ENCODE peak calls at places on chromosomes 11 and 22, in six cellular contexts. R is MM.1S; U is CD4-positive, CD25-positive, alpha-beta regulatory T cell; Z is neuronal stem cell; P is cardiac muscle cell; L is hepatocyte. O is an unnamed sample.

GRCh38 chr11:69707156-69707555 is 3.3 kb upstream of the FGF19 start:
- DNase-seq in Z (no peak), P (no peak), R (peak; percentile 36), U (no peak), L (no peak), O (no peak)

GRCh38 chr11:68832476-68833176 is 9.1 kb downstream of the CPT1A start:
- DNase-seq in Z (no peak), L (no peak), U (no peak), P (no peak), R (no peak), O (no peak)

GRCh38 chr11:47099213-47099917 is 77.3 kb downstream of the ARFGAP2 start:
- DNase-seq in P (peak; percentile 39), U (no peak), L (no peak), R (no peak), Z (no peak), O (no peak)

GRCh38 chr11:86370171-86370570 is 4.5 kb upstream of the CCDC81 start:
- DNase-seq in R (no peak), Z (no peak), U (no peak), L (no peak), P (no peak), O (no peak)

GRCh38 chr11:35267504-35267903 is 128.5 kb downstream of the CD44 start:
- DNase-seq in P (peak; percentile 76), U (no peak), Z (no peak), R (no peak), L (no peak), O (no peak)

GRCh38 chr11:12496181-12497025 is 119.0 kb downstream of the PARVA start:
- DNase-seq in R (no peak), U (no peak), Z (no peak), P (no peak), L (no peak), O (peak; percentile 18)

GRCh38 chr22:17918840-17919239 is 105.5 kb downstream of the MICAL3 start:
- DNase-seq in P (no peak), R (no peak), U (no peak), L (no peak), Z (no peak), O (no peak)

GRCh38 chr11:107018902-107019493 is 722 bp upstream of the GUCY1A2 start:
- DNase-seq in U (no peak), L (peak; percentile 92), P (peak; percentile 83), R (no peak), Z (peak; percentile 71), O (no peak)

GRCh38 chr11:73314121-73314948 is 6.3 kb downstream of the ARHGEF17 start:
- DNase-seq in U (no peak), R (no peak), Z (no peak), L (peak; percentile 88), P (peak; percentile 80), O (no peak)

DNA sequence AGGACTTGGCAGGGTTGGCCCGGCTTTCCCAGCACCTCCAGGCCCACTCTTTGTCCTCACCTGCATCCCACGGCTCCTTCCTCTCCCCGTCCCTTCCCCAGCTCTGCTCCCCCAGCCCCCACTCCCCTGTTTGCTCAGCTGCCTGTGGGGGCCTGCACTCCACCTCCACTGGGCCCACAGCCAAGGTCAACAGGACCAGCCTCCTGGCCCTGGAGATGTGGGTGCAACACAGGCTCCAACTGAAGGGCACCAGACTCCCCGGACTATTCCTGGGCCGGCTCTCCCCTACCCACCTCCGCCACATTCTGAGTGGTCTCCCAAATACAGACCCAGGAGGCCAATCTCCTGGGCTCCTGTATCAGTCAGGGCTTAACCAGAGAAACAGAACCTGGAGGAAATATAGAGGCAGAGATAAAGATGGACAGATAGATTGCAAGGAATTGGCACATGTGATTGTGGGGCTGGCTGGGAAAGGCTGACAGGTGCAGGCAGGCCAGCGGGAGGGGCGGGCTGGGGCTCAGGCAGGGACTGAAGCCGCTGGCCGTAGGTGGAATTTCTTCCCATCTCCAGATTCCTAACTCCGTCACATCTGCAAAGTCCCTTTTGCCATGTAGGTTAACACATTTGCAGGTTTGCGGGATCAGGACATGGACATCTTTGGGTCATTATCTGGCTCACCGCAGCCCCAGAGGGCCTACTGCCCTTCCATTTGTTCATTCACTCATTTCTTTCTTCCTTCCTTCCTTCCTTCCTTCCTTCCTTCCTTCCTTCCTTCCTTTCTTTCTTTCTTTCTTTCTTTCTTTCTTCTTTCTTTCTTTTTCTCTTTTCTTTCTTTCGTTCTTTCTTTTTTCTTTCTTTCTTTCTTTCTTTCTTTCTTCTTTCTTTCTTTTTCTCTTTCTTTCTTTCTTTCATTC is 45.8 kb upstream of the MYH9 start:
- DNase-seq in L (no peak), R (no peak), U (no peak), P (no peak), Z (no peak), O (no peak)
- H3K4me1 ChIP-seq in L (peaks cover 33% of the 10 kb centered on the region), R (peaks cover 14% of the 10 kb centered on the region), U (peaks cover 18% of the 10 kb centered on the region), P (peaks cover 37% of the 10 kb centered on the region), Z (peaks cover 21% of the 10 kb centered on the region), O (peaks cover 11% of the 10 kb centered on the region)

GRCh38 chr11:76902121-76903014 is 41.6 kb downstream of the ACER3 start:
- DNase-seq in Z (no peak), L (no peak), U (peak; percentile 3), R (no peak), P (no peak), O (no peak)

GRCh38 chr11:76897233-76897632 is 36.5 kb downstream of the ACER3 start:
- DNase-seq in P (no peak), U (no peak), R (no peak), Z (no peak), L (no peak), O (no peak)

GRCh38 chr11:76903325-76903724 is 42.6 kb downstream of the ACER3 start:
- DNase-seq in Z (no peak), R (no peak), L (peak; percentile 50), U (no peak), P (no peak), O (peak; percentile 33)

GRCh38 chr11:76901144-76901543 is 40.4 kb downstream of the ACER3 start:
- DNase-seq in P (no peak), U (no peak), R (no peak), L (no peak), Z (no peak), O (no peak)
- H3K27ac ChIP-seq in P (no peak overlapping the region), U (no peak overlapping the region), R (no peak overlapping the region), L (no peak overlapping the region), Z (no peak overlapping the region), O (no peak overlapping the region)

DNA sequence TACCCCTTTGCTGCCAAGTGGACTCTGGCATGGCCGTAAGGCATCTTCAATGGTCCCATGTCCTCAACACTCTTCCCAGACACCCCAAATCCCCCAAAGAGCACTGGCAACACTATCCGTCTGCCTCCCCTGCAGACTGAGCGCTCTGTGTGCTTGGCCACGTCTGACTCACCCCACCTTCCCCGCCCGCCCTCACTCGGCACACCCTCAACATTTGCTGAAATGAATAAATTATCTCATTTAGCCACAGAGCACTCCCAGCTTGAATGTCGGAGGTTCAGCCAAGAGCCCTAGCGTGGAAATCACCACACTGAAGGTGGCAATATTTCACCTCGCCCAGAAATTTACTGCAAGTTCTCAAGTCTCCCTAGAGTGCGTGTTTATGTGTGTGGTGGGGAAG is 46.5 kb upstream of the TCF20 start:
- DNase-seq in R (no peak), Z (no peak), U (peak; percentile 52), L (peak; percentile 41), P (peak; percentile 65), O (no peak)
- H3K4me1 ChIP-seq in R (no peaks in the 10 kb centered on the region), Z (peaks cover 28% of the 10 kb centered on the region), U (peaks cover 32% of the 10 kb centered on the region), L (peaks cover 48% of the 10 kb centered on the region), P (peaks cover 51% of the 10 kb centered on the region), O (peaks cover 12% of the 10 kb centered on the region)

GRCh38 chr11:6298605-6299004 is 21.7 kb downstream of the CAVIN3 start:
- DNase-seq in P (peak; percentile 45), L (peak; percentile 60), U (peak; percentile 16), R (peak; percentile 52), Z (no peak), O (no peak)
- H3K27ac ChIP-seq in P (no peak overlapping the region), L (no peak overlapping the region), U (no peak overlapping the region), R (no peak overlapping the region), Z (no peak overlapping the region), O (no peak overlapping the region)

DNA sequence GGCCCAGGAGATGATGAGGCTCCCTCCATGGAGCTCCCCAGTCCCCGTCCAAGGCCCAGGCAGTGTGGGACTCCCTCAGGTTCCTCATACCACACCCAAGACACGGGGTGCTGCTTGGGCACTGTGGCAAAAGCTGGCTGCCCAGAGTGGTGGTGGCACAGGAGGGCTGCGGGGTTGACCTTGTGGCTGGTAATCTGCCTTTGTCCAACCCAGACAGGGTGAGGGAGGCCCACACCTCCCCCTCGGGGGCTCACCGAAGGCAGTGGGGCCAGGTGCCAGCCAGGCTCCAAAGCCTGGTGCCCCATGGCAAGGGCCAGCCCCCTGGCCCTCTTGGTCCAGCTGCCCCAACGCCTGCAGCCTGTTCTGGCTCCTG is 17.2 kb downstream of the PHLDA2 start:
- DNase-seq in L (no peak), Z (no peak), P (no peak), R (no peak), U (no peak), O (no peak)
- H3K4me1 ChIP-seq in L (peaks cover 20% of the 10 kb centered on the region), Z (peaks cover 18% of the 10 kb centered on the region), P (peaks cover 18% of the 10 kb centered on the region), R (no peaks in the 10 kb centered on the region), U (peaks cover 5% of the 10 kb centered on the region), O (peaks cover 2% of the 10 kb centered on the region)

GRCh38 chr11:119709171-119709570 is 19.8 kb downstream of the NECTIN1 start:
- DNase-seq in P (no peak), U (no peak), L (no peak), Z (no peak), R (no peak), O (no peak)
- H3K27ac ChIP-seq in P (no peak overlapping the region), U (no peak overlapping the region), L (no peak overlapping the region), Z (peak overlapping the region; percentile 65), R (no peak overlapping the region), O (no peak overlapping the region)

GRCh38 chr11:118628861-118629549 is 21.6 kb downstream of the PHLDB1 start:
- DNase-seq in L (no peak), Z (no peak), U (no peak), R (no peak), P (no peak), O (no peak)
- H3K4me1 ChIP-seq in L (peaks cover 5% of the 10 kb centered on the region), Z (peaks cover 4% of the 10 kb centered on the region), U (no peaks in the 10 kb centered on the region), R (no peaks in the 10 kb centered on the region), P (no peaks in the 10 kb centered on the region), O (peaks cover 3% of the 10 kb centered on the region)

GRCh38 chr11:116930177-116930576 is 92.8 kb upstream of the APOA1 start:
- DNase-seq in P (peak; percentile 72), R (peak; percentile 57), Z (no peak), U (peak; percentile 65), L (peak; percentile 10), O (peak; percentile 4)

GRCh38 chr11:116927163-116927772 is 89.8 kb upstream of the APOA1 start:
- DNase-seq in P (no peak), L (no peak), U (peak; percentile 59), Z (no peak), R (no peak), O (no peak)

GRCh38 chr11:116929393-116930090 is 92.1 kb upstream of the APOA1 start:
- DNase-seq in R (no peak), Z (no peak), U (no peak), L (no peak), P (peak; percentile 34), O (no peak)

GRCh38 chr11:116928845-116929244 is 91.4 kb upstream of the APOA1 start:
- DNase-seq in P (peak; percentile 16), L (no peak), Z (no peak), R (no peak), U (no peak), O (no peak)

DNA sequence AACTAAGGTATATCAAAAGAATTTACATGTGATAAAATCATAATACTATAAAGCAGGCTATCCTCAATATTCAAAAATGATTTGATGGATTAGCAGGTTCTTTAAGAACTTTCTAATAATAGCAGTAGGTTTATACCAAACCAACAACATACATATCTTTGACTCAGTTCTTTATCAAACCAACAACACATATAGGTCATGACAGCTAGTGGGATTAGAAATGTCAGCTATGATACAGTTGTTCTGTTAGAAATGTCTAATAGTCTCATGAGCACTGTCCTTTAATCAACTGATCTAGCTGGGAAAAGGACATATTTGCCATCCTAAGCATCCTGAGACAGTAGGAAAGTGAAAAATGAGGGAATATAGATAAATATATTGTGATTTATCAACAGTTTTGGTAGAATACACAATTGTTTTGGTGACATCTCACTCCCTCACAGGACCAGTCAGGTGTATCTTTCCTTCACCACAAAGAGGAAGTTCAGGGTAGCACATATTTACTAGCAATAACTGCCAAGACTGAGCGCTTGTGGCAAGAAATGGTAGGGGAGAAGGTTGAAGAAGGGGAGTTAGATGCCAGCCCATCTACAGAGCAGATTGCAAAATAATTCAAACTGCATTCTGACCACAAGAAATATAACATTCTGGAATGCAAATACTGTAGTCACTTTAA is 90.8 kb upstream of the APOA1 start:
- DNase-seq in Z (no peak), U (peak; percentile 47), L (no peak), R (peak; percentile 57), P (peak; percentile 42), O (no peak)
- H3K27ac ChIP-seq in Z (no peak overlapping the region), U (peak overlapping the region; percentile 69), L (no peak overlapping the region), R (peak overlapping the region; percentile 96), P (peak overlapping the region; percentile 41), O (no peak overlapping the region)